ENCODE peak calls at places on chromosome 11, in five cellular contexts. One of them, this sample, is unnamed.

GRCh38 chr11:114821626-114822025 is 143.3 kb downstream of the NXPE2 start:
- DNase-seq in IMR-90: peak; percentile 17
- DNase-seq in mesenchymal stem cell: no peak
- DNase-seq in neuronal stem cell: no peak
- DNase-seq in mesendoderm: peak; percentile 64
- DNase-seq in this sample: peak; percentile 65

GRCh38 chr11:112785717-112786116 is 175.5 kb upstream of the NCAM1 start:
- DNase-seq in IMR-90: peak; percentile 11
- DNase-seq in mesenchymal stem cell: no peak
- DNase-seq in neuronal stem cell: no peak
- DNase-seq in mesendoderm: no peak
- DNase-seq in this sample: no peak

GRCh38 chr11:34344410-34345011 is 13.3 kb downstream of the ABTB2 start:
- DNase-seq in IMR-90: no peak
- DNase-seq in mesenchymal stem cell: no peak
- DNase-seq in neuronal stem cell: no peak
- DNase-seq in mesendoderm: no peak
- DNase-seq in this sample: no peak

GRCh38 chr11:104076455-104076854 is 40.0 kb downstream of the DDI1 start:
- DNase-seq in IMR-90: no peak
- DNase-seq in mesenchymal stem cell: no peak
- DNase-seq in neuronal stem cell: no peak
- DNase-seq in mesendoderm: no peak
- DNase-seq in this sample: no peak

GRCh38 chr11:61635787-61636186 is 44.4 kb upstream of the DAGLA start:
- DNase-seq in IMR-90: no peak
- DNase-seq in mesenchymal stem cell: no peak
- DNase-seq in neuronal stem cell: no peak
- DNase-seq in mesendoderm: no peak
- DNase-seq in this sample: no peak

GRCh38 chr11:112776834-112777793 is 184.1 kb upstream of the NCAM1 start:
- DNase-seq in IMR-90: no peak
- DNase-seq in mesenchymal stem cell: no peak
- DNase-seq in neuronal stem cell: no peak
- DNase-seq in mesendoderm: peak; percentile 95
- DNase-seq in this sample: no peak

GRCh38 chr11:17021550-17021949 is 7.3 kb upstream of the PLEKHA7 start:
- DNase-seq in IMR-90: no peak
- DNase-seq in mesenchymal stem cell: peak; percentile 53
- DNase-seq in neuronal stem cell: no peak
- DNase-seq in mesendoderm: peak; percentile 82
- DNase-seq in this sample: peak; percentile 63

GRCh38 chr11:69105431-69106123 is 50.2 kb upstream of the SMIM38 start:
- DNase-seq in IMR-90: no peak
- DNase-seq in mesenchymal stem cell: no peak
- DNase-seq in neuronal stem cell: no peak
- DNase-seq in mesendoderm: no peak
- DNase-seq in this sample: no peak

GRCh38 chr11:81237139-81237538 is 1496.5 kb downstream of the FAM181B start:
- DNase-seq in IMR-90: peak; percentile 4
- DNase-seq in mesenchymal stem cell: peak; percentile 59
- DNase-seq in neuronal stem cell: peak; percentile 50
- DNase-seq in mesendoderm: peak; percentile 68
- DNase-seq in this sample: no peak

GRCh38 chr11:1389932-1390587 is at the start of gene BRSK2:
- DNase-seq in IMR-90: no peak
- DNase-seq in mesenchymal stem cell: no peak
- DNase-seq in neuronal stem cell: no peak
- DNase-seq in mesendoderm: peak; percentile 14
- DNase-seq in this sample: no peak

GRCh38 chr11:17384002-17384511 is 4.4 kb downstream of the KCNJ11 start:
- DNase-seq in IMR-90: peak; percentile 79
- DNase-seq in mesenchymal stem cell: peak; percentile 81
- DNase-seq in neuronal stem cell: peak; percentile 91
- DNase-seq in mesendoderm: peak; percentile 92
- DNase-seq in this sample: peak; percentile 87

GRCh38 chr11:1302461-1303073 is 6.9 kb downstream of the TOLLIP start:
- DNase-seq in IMR-90: no peak
- DNase-seq in mesenchymal stem cell: no peak
- DNase-seq in neuronal stem cell: no peak
- DNase-seq in mesendoderm: no peak
- DNase-seq in this sample: peak; percentile 14

GRCh38 chr11:69674267-69674885 is 777 bp downstream of the LTO1 start:
- DNase-seq in IMR-90: peak; percentile 92
- DNase-seq in mesenchymal stem cell: peak; percentile 92
- DNase-seq in neuronal stem cell: no peak
- DNase-seq in mesendoderm: no peak
- DNase-seq in this sample: no peak

GRCh38 chr11:21687645-21688044 is 505.2 kb upstream of the ANO5 start:
- DNase-seq in IMR-90: no peak
- DNase-seq in mesenchymal stem cell: no peak
- DNase-seq in neuronal stem cell: no peak
- DNase-seq in mesendoderm: no peak
- DNase-seq in this sample: no peak
- H2BK120ac ChIP-seq in IMR-90: no peak overlapping the region
- H2BK120ac ChIP-seq in mesenchymal stem cell: no peak overlapping the region
- H2BK120ac ChIP-seq in neuronal stem cell: no peak overlapping the region
- H2BK120ac ChIP-seq in mesendoderm: no peak overlapping the region
- H2BK120ac ChIP-seq in this sample: no peak overlapping the region

DNA sequence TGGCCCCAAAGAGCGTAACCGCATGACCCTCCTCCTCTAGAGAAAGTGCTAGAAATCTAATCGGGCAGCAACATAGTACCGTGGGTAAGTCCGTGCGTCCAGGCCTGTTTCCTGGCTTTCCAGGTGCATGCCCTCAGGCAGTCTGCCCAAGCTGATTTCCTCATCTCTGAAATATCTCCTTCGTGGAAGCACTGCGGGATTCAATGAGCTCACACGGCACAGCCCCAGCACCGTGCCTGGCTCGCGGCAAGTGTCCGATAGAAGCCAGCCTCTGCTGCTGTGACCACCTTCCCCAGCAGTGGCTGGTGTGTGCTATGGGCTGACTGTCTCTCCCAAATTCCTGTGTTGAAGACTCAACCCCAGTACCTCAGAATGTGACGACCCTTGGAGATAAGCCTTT is 20.7 kb downstream of the RPUSD4 start:
- DNase-seq in IMR-90: no peak
- DNase-seq in mesenchymal stem cell: no peak
- DNase-seq in neuronal stem cell: no peak
- DNase-seq in mesendoderm: no peak
- DNase-seq in this sample: no peak
- H4K8ac ChIP-seq in IMR-90: no peak overlapping the region
- H4K8ac ChIP-seq in mesenchymal stem cell: no peak overlapping the region
- H4K8ac ChIP-seq in neuronal stem cell: no peak overlapping the region
- H4K8ac ChIP-seq in mesendoderm: no peak overlapping the region
- H4K8ac ChIP-seq in this sample: no peak overlapping the region

DNA sequence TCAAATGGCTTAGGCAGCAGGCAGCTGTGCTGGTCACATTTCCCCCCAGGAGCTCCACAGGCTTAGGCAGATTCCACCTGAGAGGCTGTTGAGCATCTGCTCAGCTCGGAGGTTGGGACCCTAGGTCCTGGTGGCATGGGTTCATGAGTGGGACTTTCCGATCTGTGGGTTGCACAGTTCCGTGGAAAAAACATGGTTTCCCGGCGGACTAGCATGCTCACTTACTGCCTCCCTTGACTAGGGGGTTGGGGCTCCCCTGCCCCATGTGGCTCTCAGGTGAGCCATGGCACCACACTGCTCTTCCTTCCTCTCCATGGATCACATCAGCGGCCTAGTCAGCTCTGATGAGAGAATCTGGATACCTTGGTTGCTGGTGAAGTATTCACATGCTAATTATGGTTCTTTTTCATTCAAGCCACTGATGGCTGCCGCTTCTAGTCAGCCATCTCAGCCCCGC is 685.1 kb downstream of the METTL15 start:
- DNase-seq in IMR-90: no peak
- DNase-seq in mesenchymal stem cell: no peak
- DNase-seq in neuronal stem cell: no peak
- DNase-seq in mesendoderm: peak; percentile 7
- DNase-seq in this sample: peak; percentile 81
- H2BK120ac ChIP-seq in IMR-90: no peak overlapping the region
- H2BK120ac ChIP-seq in mesenchymal stem cell: no peak overlapping the region
- H2BK120ac ChIP-seq in neuronal stem cell: no peak overlapping the region
- H2BK120ac ChIP-seq in mesendoderm: no peak overlapping the region
- H2BK120ac ChIP-seq in this sample: no peak overlapping the region

GRCh38 chr11:94128746-94129504 is at the start of gene PANX1:
- DNase-seq in IMR-90: peak; percentile 85
- DNase-seq in mesenchymal stem cell: peak; percentile 91
- DNase-seq in neuronal stem cell: peak; percentile 86
- DNase-seq in mesendoderm: peak; percentile 92
- DNase-seq in this sample: peak; percentile 86

GRCh38 chr11:94129505-94130335 is 1.1 kb downstream of the PANX1 start:
- DNase-seq in IMR-90: peak; percentile 39
- DNase-seq in mesenchymal stem cell: peak; percentile 51
- DNase-seq in neuronal stem cell: no peak
- DNase-seq in mesendoderm: no peak
- DNase-seq in this sample: peak; percentile 76

GRCh38 chr11:94130589-94131362 is 2.1 kb downstream of the PANX1 start:
- DNase-seq in IMR-90: peak; percentile 89
- DNase-seq in mesenchymal stem cell: peak; percentile 97
- DNase-seq in neuronal stem cell: no peak
- DNase-seq in mesendoderm: no peak
- DNase-seq in this sample: no peak

GRCh38 chr11:94127632-94128031 is 1.0 kb upstream of the PANX1 start:
- DNase-seq in IMR-90: no peak
- DNase-seq in mesenchymal stem cell: no peak
- DNase-seq in neuronal stem cell: no peak
- DNase-seq in mesendoderm: no peak
- DNase-seq in this sample: no peak

GRCh38 chr11:94128171-94128745 is 383 bp upstream of the PANX1 start:
- DNase-seq in IMR-90: no peak
- DNase-seq in mesenchymal stem cell: no peak
- DNase-seq in neuronal stem cell: no peak
- DNase-seq in mesendoderm: no peak
- DNase-seq in this sample: no peak
- H4K8ac ChIP-seq in IMR-90: peak overlapping the region; percentile 67
- H4K8ac ChIP-seq in mesenchymal stem cell: peak overlapping the region; percentile 41
- H4K8ac ChIP-seq in neuronal stem cell: no peak overlapping the region
- H4K8ac ChIP-seq in mesendoderm: no peak overlapping the region
- H4K8ac ChIP-seq in this sample: no peak overlapping the region

GRCh38 chr11:45163956-45164575 is 17.6 kb downstream of the PRDM11 start:
- DNase-seq in IMR-90: peak; percentile 15
- DNase-seq in mesenchymal stem cell: no peak
- DNase-seq in neuronal stem cell: no peak
- DNase-seq in mesendoderm: no peak
- DNase-seq in this sample: no peak

GRCh38 chr11:45167283-45167682 is 20.8 kb downstream of the PRDM11 start:
- DNase-seq in IMR-90: no peak
- DNase-seq in mesenchymal stem cell: no peak
- DNase-seq in neuronal stem cell: no peak
- DNase-seq in mesendoderm: no peak
- DNase-seq in this sample: no peak

GRCh38 chr11:45165806-45166603 is 19.6 kb downstream of the PRDM11 start:
- DNase-seq in IMR-90: no peak
- DNase-seq in mesenchymal stem cell: no peak
- DNase-seq in neuronal stem cell: no peak
- DNase-seq in mesendoderm: no peak
- DNase-seq in this sample: no peak

GRCh38 chr11:45166604-45166897 is 20.1 kb downstream of the PRDM11 start:
- DNase-seq in IMR-90: no peak
- DNase-seq in mesenchymal stem cell: no peak
- DNase-seq in neuronal stem cell: no peak
- DNase-seq in mesendoderm: no peak
- DNase-seq in this sample: no peak

DNA sequence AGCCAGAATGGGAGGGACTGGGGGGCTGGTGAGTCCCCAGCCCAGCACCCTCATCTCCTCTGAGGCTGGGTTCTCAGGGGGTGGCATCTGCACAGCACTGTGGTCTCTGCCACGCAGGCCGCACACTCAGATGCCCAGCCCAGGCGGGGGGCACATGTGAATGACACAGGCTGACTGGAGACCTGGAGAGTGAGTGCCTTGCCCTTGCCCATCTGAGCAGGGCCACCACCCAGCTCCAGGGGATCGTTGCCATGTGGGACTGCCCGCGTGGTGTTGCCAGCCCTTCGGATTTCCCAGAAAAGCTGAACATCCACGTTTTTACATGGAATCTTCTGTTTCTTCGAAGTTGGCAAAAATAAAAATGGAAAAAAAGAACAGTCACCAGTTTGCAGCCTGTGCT is 18.9 kb downstream of the PRDM11 start:
- DNase-seq in IMR-90: no peak
- DNase-seq in mesenchymal stem cell: no peak
- DNase-seq in neuronal stem cell: no peak
- DNase-seq in mesendoderm: no peak
- DNase-seq in this sample: no peak
- H2BK120ac ChIP-seq in IMR-90: no peak overlapping the region
- H2BK120ac ChIP-seq in mesenchymal stem cell: no peak overlapping the region
- H2BK120ac ChIP-seq in neuronal stem cell: no peak overlapping the region
- H2BK120ac ChIP-seq in mesendoderm: no peak overlapping the region
- H2BK120ac ChIP-seq in this sample: no peak overlapping the region